ENCODE peak calls at places on chromosome 11, in six cellular contexts. D is GM12891, M is HepG2, A is H1, J is K562, Y is GM12878. K is an unnamed sample.

GRCh38 chr11:1931326-1931725 is 11.8 kb downstream of the TNNT3 start:
- DNase-seq in D (no peak), M (no peak), A (no peak), J (no peak), Y (no peak), K (no peak)

GRCh38 chr11:105935791-105936190 is 86.2 kb downstream of the MSANTD4 start:
- DNase-seq in D (no peak), M (no peak), A (no peak), J (no peak), Y (no peak), K (no peak)

GRCh38 chr11:95256204-95256819 is 25.3 kb upstream of the SESN3 start:
- DNase-seq in D (no peak), M (no peak), A (no peak), J (no peak), Y (no peak), K (no peak)

GRCh38 chr11:6812391-6813005 is 13.0 kb upstream of the OR6A2 start:
- DNase-seq in D (peak), M (peak), A (no peak), J (peak), Y (peak), K (peak)

GRCh38 chr11:120281161-120281795 is 41.3 kb downstream of the POU2F3 start:
- DNase-seq in D (no peak), M (no peak), A (no peak), J (peak), Y (no peak), K (no peak)

GRCh38 chr11:128715691-128716153 is 21.9 kb downstream of the FLI1 start:
- DNase-seq in D (no peak), M (no peak), A (no peak), J (no peak), Y (no peak), K (no peak)

GRCh38 chr11:67996622-67997459 is 7.1 kb downstream of the UNC93B1 start:
- DNase-seq in D (no peak), M (no peak), A (peak), J (peak), Y (no peak), K (peak)

GRCh38 chr11:45322111-45322705 is 36.1 kb upstream of the SYT13 start:
- DNase-seq in D (no peak), M (no peak), A (no peak), J (no peak), Y (no peak), K (no peak)

GRCh38 chr11:64406221-64406946 is 47.4 kb downstream of the RPS6KA4 start:
- DNase-seq in D (no peak), M (no peak), A (no peak), J (no peak), Y (no peak), K (no peak)

GRCh38 chr11:105612766-105613165 is 2.9 kb downstream of the GRIA4 start:
- DNase-seq in D (no peak), M (no peak), A (no peak), J (no peak), Y (no peak), K (no peak)

GRCh38 chr11:47856186-47856585 is 8.0 kb upstream of the NUP160 start:
- DNase-seq in D (no peak), M (no peak), A (no peak), J (no peak), Y (no peak), K (no peak)

GRCh38 chr11:26319906-26320305 is 12.0 kb upstream of the ANO3 start:
- DNase-seq in D (no peak), M (no peak), A (no peak), J (no peak), Y (no peak), K (no peak)

GRCh38 chr11:72225411-72225951 is 914 bp downstream of the INPPL1 start:
- DNase-seq in D (no peak), M (no peak), A (no peak), J (no peak), Y (no peak), K (no peak)

GRCh38 chr11:11119917-11120316 is 233.1 kb downstream of the CSNK2A3 start:
- DNase-seq in D (no peak), M (no peak), A (no peak), J (no peak), Y (no peak), K (no peak)

GRCh38 chr11:92882828-92883611 is 86.4 kb upstream of the MTNR1B start:
- DNase-seq in D (no peak), M (no peak), A (no peak), J (no peak), Y (no peak), K (no peak)

GRCh38 chr11:28366549-28367341 is 258.6 kb downstream of the METTL15 start:
- DNase-seq in D (no peak), M (no peak), A (no peak), J (no peak), Y (no peak), K (no peak)

GRCh38 chr11:14454861-14455632 is 44.6 kb downstream of the COPB1 start:
- DNase-seq in D (peak), M (peak), A (peak), J (peak), Y (no peak), K (no peak)

DNA sequence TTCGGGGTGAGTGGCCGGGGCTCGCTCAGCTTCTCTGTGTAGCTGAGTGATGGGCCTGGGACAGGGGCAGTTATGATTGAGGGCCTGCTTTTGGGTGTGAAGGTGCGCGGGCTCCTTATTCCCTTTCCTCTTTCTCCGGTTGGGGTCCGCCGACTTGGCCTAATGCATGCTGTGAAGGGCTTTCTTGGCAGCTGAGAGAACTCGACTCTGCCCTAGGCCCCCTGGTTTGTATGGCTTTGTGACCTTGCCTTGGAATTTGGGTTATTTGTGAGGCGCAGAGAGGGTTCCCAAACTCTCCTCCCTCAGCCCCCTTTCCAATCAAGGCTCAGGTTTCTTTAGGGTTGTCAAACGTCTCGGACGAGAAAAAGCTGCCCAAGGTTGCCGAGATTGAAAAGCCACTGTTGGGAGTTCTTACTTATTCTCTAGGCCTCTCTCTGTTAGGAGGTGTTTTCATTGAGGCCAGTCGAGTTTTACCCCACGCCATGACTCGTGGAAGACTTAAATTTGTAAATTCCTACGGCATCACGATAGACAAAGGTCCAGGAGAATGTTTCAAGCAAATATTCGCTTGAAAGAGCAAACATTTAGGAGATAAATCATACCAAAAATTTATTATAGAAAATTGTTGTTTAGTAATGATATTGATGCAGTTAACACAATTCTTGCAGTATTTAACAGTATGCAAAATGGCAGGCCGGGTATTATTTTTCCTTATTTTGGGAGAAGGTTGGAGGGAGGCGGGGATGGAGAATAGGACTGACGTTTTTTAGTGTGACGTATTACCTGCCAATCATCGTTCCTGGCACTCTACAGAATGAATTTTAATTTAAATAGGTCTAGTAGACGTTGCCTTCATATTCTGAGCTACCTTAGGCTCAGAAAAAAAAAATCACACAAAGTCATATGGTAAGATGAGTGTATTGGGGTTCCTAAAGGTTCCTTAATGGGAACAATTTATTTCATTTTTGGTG is 677 bp downstream of the PDHX start:
- DNase-seq in D (no peak), M (no peak), A (peak), J (peak), Y (no peak), K (peak)
- TF ChIP-seq TAF1 in D (no peak), M (no peak), A (peak), J (no peak), Y (no peak), K (no peak)

GRCh38 chr11:85685820-85686459 is at the start of gene CCDC89:
- DNase-seq in D (no peak), M (peak), A (no peak), J (peak), Y (no peak), K (no peak)

GRCh38 chr11:85685131-85685819 is 720 bp downstream of the CCDC89 start:
- DNase-seq in D (no peak), M (no peak), A (no peak), J (no peak), Y (no peak), K (no peak)

GRCh38 chr11:85679581-85679980 is 6.4 kb downstream of the CCDC89 start:
- DNase-seq in D (no peak), M (no peak), A (no peak), J (no peak), Y (no peak), K (no peak)

GRCh38 chr11:85680897-85681296 is 5.1 kb downstream of the CCDC89 start:
- DNase-seq in D (no peak), M (no peak), A (no peak), J (no peak), Y (no peak), K (no peak)

DNA sequence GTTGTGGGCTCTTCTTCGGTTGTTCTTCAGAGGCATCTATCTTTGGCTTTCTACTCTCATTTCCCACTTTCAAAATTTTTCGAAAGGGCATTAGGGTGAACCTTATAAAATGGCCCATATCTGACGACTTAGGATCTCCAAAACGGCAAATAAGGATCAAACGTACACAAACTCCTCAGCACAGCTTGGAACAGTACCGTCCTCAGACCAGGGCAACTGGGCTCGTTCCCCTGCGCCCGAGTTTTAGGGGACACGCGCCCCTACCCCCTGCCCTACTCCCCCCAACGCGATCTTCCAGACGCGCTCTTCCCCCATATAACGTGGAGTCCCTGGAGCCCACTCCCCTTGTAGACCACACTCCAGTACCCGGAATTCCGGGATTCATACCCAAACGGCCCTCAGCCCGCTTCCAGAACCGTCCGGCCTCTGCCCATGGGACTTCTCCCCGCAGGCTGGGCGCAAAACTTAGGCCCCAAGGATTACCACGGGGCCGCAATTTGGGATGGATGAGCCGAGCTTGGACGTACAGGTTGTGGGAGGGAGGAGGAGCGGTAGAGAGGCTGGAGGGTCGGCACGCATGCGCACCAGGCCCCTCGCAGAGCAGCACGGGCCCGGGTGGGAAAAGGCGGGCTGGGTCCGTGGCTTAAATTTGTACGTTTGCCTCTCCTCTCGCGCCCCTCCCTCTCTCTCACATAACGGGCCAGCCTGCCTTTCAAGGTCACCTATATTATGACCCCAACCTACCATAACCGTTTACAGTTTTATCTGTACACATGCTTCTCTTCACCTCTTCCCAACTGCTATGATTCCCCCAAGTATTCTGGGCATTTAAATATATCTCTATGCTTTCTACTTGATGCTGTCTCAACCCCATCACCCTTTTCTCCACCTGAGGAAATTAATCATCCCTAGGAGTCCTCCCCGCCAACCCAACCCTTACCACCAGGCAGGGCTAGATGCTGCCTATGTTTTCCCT is 3.4 kb downstream of the CCDC89 start:
- DNase-seq in D (peak), M (no peak), A (no peak), J (peak), Y (no peak), K (peak)
- TF ChIP-seq POLR2AphosphoS5 in D (no peak), M (peak), A (no peak), J (no peak), Y (peak), K (peak)

GRCh38 chr11:66368484-66368883 is 3.1 kb downstream of the SLC29A2 start:
- DNase-seq in D (no peak), M (no peak), A (no peak), J (no peak), Y (no peak), K (no peak)

GRCh38 chr11:66369073-66369894 is 2.3 kb downstream of the SLC29A2 start:
- DNase-seq in D (no peak), M (no peak), A (no peak), J (no peak), Y (no peak), K (peak)

GRCh38 chr11:66367561-66368312 is 3.8 kb downstream of the SLC29A2 start:
- DNase-seq in D (no peak), M (no peak), A (no peak), J (no peak), Y (no peak), K (no peak)

GRCh38 chr11:66371627-66372415 is at the start of gene SLC29A2:
- DNase-seq in D (peak), M (no peak), A (peak), J (peak), Y (peak), K (peak)

GRCh38 chr11:66373261-66373660 is 1.7 kb upstream of the SLC29A2 start:
- DNase-seq in D (no peak), M (no peak), A (no peak), J (no peak), Y (no peak), K (no peak)
- TF ChIP-seq POLR2A in D (no peak), M (no peak), A (no peak), J (no peak), Y (no peak), K (no peak)

DNA sequence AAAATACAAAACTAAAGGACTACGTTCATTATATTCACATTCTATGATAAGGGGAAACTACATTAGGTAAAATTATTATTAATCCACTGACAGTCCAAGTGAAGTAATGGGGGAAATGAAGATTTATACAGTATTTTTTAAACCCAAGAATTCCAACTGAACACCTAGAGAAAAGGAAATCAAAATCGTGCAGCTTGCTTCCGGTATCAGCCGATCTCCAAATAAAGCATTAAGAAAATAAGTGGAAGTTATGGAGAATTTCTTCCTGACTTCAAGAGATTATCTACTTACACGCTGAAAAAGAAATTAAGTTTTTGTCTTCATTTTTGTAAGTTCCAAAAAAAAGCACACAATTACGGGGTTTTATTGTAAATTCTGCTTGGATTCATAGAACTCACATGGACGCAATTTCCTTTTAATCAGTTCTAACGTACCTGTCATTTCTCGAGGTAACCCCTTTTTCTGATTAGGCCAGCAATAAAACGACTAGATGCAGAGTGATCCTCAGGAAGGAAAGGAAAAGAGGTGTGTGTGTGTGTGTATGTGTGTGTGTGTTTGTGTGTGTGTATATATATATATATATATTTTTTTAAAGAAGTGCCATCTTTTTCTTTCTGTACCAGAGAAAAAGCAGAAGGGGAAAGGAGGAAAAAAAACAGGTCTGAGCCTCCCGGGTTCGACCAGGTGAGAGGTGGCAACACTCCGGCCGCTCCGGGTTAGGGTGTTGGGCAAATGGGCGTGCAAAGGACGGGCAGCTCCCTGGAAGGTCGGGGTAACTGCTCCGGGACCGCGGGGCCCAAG is 1.1 kb downstream of the ZBTB44 start:
- DNase-seq in D (no peak), M (no peak), A (no peak), J (no peak), Y (no peak), K (no peak)
- TF ChIP-seq TAF1 in D (no peak), M (no peak), A (no peak), J (no peak), Y (no peak), K (no peak)

GRCh38 chr11:33560729-33561128 is 139.9 kb downstream of the C11orf91 start:
- DNase-seq in D (no peak), M (no peak), A (no peak), J (no peak), Y (no peak), K (no peak)

GRCh38 chr11:33557201-33557600 is 143.4 kb downstream of the C11orf91 start:
- DNase-seq in D (no peak), M (no peak), A (no peak), J (no peak), Y (no peak), K (no peak)

GRCh38 chr11:33554219-33554618 is 146.4 kb downstream of the C11orf91 start:
- DNase-seq in D (no peak), M (no peak), A (no peak), J (no peak), Y (no peak), K (no peak)

GRCh38 chr11:33558097-33558496 is 142.5 kb downstream of the C11orf91 start:
- DNase-seq in D (no peak), M (no peak), A (no peak), J (no peak), Y (no peak), K (no peak)

GRCh38 chr11:33559567-33559966 is 141.1 kb downstream of the C11orf91 start:
- DNase-seq in D (no peak), M (no peak), A (no peak), J (no peak), Y (no peak), K (no peak)
- TF ChIP-seq POLR2AphosphoS5 in D (no peak), M (no peak), A (no peak), J (no peak), Y (no peak), K (no peak)

DNA sequence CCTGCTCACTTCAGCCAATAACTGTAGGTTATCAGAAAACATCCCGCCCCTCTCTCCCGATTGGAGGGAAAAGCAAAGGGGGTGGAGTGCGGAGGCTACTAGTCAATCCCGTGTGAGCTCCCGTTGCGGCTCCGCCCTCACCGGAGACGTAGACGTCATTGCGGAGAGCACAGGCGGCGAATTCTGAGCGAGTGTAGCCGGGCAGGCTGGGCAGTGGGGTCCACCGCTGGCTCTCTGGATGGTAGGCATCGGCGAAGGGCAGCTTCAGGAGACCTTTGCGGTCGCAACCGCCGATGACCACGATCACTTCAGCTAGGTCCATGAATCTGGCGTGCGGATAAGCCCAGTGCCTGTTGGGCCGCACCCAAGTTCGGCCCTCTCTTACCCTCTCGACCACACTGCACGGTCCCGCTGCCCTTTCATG is 4.7 kb downstream of the KLHL35 start:
- DNase-seq in D (peak), M (peak), A (no peak), J (peak), Y (no peak), K (peak)
- TF ChIP-seq POLR2A in D (no peak), M (peak), A (no peak), J (no peak), Y (no peak), K (no peak)

DNA sequence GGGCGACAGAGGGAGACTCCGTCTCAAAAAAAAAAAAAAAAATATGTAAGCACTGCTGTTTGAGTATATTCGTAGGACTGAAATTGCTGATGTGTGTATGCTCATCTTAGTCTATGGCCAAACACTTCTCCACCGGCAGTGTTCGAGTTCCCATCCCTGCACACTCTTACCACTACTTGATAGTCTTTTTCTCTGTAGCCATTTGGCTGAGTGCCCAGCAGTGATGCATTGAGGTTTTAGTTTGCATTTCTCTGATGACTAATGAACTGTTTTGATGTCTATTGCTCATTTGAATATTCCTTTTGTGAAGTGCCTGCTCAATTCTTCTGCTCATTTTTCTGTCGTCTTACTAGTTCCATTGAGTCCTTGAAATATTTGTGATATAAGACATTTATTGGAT is 1.9 kb downstream of the TIRAP start:
- DNase-seq in D (peak), M (peak), A (no peak), J (peak), Y (peak), K (no peak)
- TF ChIP-seq TAF1 in D (no peak), M (no peak), A (no peak), J (no peak), Y (no peak), K (no peak)

K was measured in GM12892.